ENCODE peak calls at places on chromosomes 1 and 21, in eight cellular contexts. N, M, K, O, V, B, H and G are unnamed samples.
A peak's percentile ranks its signal among the peaks of the same experiment; 100 is the strongest.

GRCh38 chr1:6513296-6513928 is 21.9 kb upstream of the PLEKHG5 start:
- DNase-seq in N (no peak), M (no peak), K (no peak), O (no peak), V (no peak), B (no peak), H (no peak), G (no peak)

GRCh38 chr1:59985901-59986735 is 59.5 kb upstream of the CYP2J2 start:
- DNase-seq in N (no peak), M (no peak), K (no peak), O (no peak), V (no peak), B (no peak), H (no peak), G (no peak)

GRCh38 chr1:115642168-115643072 is 650 bp downstream of the VANGL1 start:
- DNase-seq in N (peak; percentile 21), M (peak; percentile 74), K (peak; percentile 51), O (peak; percentile 54), V (peak; percentile 51), B (no peak), H (peak; percentile 56), G (peak; percentile 4)

GRCh38 chr1:208935517-208936187 is 647.9 kb upstream of the CAMK1G start:
- DNase-seq in N (no peak), M (no peak), K (no peak), O (no peak), V (no peak), B (no peak), H (peak; percentile 93), G (no peak)

GRCh38 chr1:73564294-73564693 is 633.7 kb downstream of the LRRIQ3 start:
- DNase-seq in N (no peak), M (no peak), K (no peak), O (no peak), V (no peak), B (no peak), H (no peak), G (no peak)

GRCh38 chr1:12087797-12088314 is 24.8 kb downstream of the TNFRSF8 start:
- DNase-seq in N (no peak), M (peak; percentile 26), K (no peak), O (no peak), V (no peak), B (no peak), H (no peak), G (no peak)

GRCh38 chr1:12339410-12339809 is 109.6 kb downstream of the VPS13D start:
- DNase-seq in N (peak; percentile 48), M (no peak), K (no peak), O (peak; percentile 12), V (no peak), B (no peak), H (peak; percentile 31), G (peak; percentile 13)

GRCh38 chr21:37367301-37367757 is 756 bp downstream of the DYRK1A start:
- DNase-seq in N (no peak), M (no peak), K (no peak), O (no peak), V (no peak), B (peak; percentile 13), H (no peak), G (no peak)

GRCh38 chr21:30268608-30269197 is 14.0 kb downstream of the KRTAP24-1 start:
- DNase-seq in N (no peak), M (peak; percentile 22), K (no peak), O (no peak), V (no peak), B (no peak), H (peak; percentile 35), G (no peak)

GRCh38 chr1:208670778-208671177 is 426.6 kb upstream of the PLXNA2 start:
- DNase-seq in N (no peak), M (no peak), K (no peak), O (no peak), V (no peak), B (no peak), H (no peak), G (no peak)

GRCh38 chr21:36044056-36044455 is 16.3 kb downstream of the SETD4 start:
- DNase-seq in N (no peak), M (no peak), K (no peak), O (no peak), V (no peak), B (no peak), H (peak; percentile 21), G (no peak)

GRCh38 chr1:175514309-175515001 is 228.9 kb downstream of the TNR start:
- DNase-seq in N (no peak), M (no peak), K (no peak), O (peak; percentile 95), V (no peak), B (no peak), H (no peak), G (no peak)

GRCh38 chr1:204980870-204981405 is 62.1 kb upstream of the CNTN2 start:
- DNase-seq in N (no peak), M (no peak), K (no peak), O (no peak), V (no peak), B (no peak), H (no peak), G (no peak)

GRCh38 chr1:155695107-155695506 is 6.2 kb downstream of the DAP3 start:
- DNase-seq in N (no peak), M (no peak), K (no peak), O (no peak), V (no peak), B (no peak), H (peak; percentile 48), G (no peak)

GRCh38 chr1:203632941-203633340 is 6.3 kb downstream of the ATP2B4 start:
- DNase-seq in N (no peak), M (no peak), K (no peak), O (no peak), V (no peak), B (no peak), H (no peak), G (no peak)

GRCh38 chr1:235011599-235012435 is 116.8 kb downstream of the TOMM20 start:
- DNase-seq in N (peak; percentile 58), M (peak; percentile 50), K (no peak), O (peak; percentile 88), V (peak; percentile 22), B (peak; percentile 85), H (peak; percentile 95), G (no peak)

GRCh38 chr1:24562625-24563024 is 6.7 kb downstream of the NCMAP start:
- DNase-seq in N (no peak), M (peak; percentile 56), K (no peak), O (no peak), V (peak; percentile 93), B (no peak), H (peak; percentile 62), G (no peak)

GRCh38 chr1:64042331-64043100 is 160.9 kb upstream of the UBE2U start:
- DNase-seq in N (no peak), M (no peak), K (no peak), O (peak; percentile 73), V (no peak), B (no peak), H (peak; percentile 96), G (peak; percentile 13)

GRCh38 chr1:58657082-58657481 is 42.8 kb downstream of the MYSM1 start:
- DNase-seq in N (peak; percentile 8), M (no peak), K (no peak), O (no peak), V (no peak), B (no peak), H (no peak), G (no peak)

GRCh38 chr1:202562443-202563060 is 147.7 kb downstream of the SYT2 start:
- DNase-seq in N (no peak), M (no peak), K (no peak), O (no peak), V (no peak), B (no peak), H (no peak), G (no peak)